ENCODE peak calls at places on chromosomes 3 and 15, in eight cellular contexts. I, M, Y, R, J, B, Q and E are unnamed samples.

GRCh38 chr3:58049143-58049785 is 41.0 kb downstream of the FLNB start:
- DNase-seq in M (no peak), Y (peak), I (no peak), R (no peak), B (no peak), Q (no peak), J (no peak), E (no peak)

GRCh38 chr15:59434481-59434880 is 3.5 kb upstream of the FAM81A start:
- DNase-seq in Y (no peak), R (no peak), J (no peak), M (no peak), Q (no peak), I (no peak), B (no peak), E (no peak)

GRCh38 chr3:42159706-42160472 is 68.7 kb downstream of the TRAK1 start:
- DNase-seq in R (peak), I (peak), Q (peak), J (no peak), Y (peak), M (peak), B (no peak), E (no peak)

GRCh38 chr15:34679326-34679725 is 75.5 kb downstream of the GJD2 start:
- DNase-seq in R (no peak), J (no peak), M (no peak), I (no peak), Q (no peak), B (no peak), Y (peak), E (no peak)

GRCh38 chr3:122572940-122573412 is 4.5 kb upstream of the PARP15 start:
- DNase-seq in R (no peak), Q (peak), I (no peak), Y (peak), M (peak), B (no peak), J (no peak), E (no peak)

GRCh38 chr3:54826255-54826691 is 101.6 kb downstream of the LRTM1 start:
- DNase-seq in Y (peak), I (no peak), M (no peak), Q (no peak), B (no peak), R (no peak), J (no peak), E (no peak)

GRCh38 chr3:176861137-176861536 is 336.1 kb downstream of the TBL1XR1 start:
- DNase-seq in B (no peak), J (no peak), Q (no peak), Y (no peak), M (no peak), R (no peak), I (no peak), E (no peak)

GRCh38 chr15:75203017-75203907 is 1.6 kb downstream of the C15orf39 start:
- DNase-seq in J (no peak), Y (peak), R (no peak), M (no peak), Q (peak), B (no peak), I (no peak), E (no peak)

GRCh38 chr15:80984856-80985255 is 4.8 kb downstream of the MESD start:
- DNase-seq in M (no peak), Y (peak), I (no peak), Q (no peak), J (no peak), R (no peak), B (no peak), E (peak)

GRCh38 chr15:92023971-92024370 is 170.5 kb downstream of the SLCO3A1 start:
- DNase-seq in R (no peak), B (no peak), M (no peak), Q (no peak), I (no peak), Y (no peak), J (no peak), E (no peak)

GRCh38 chr3:12308517-12308916 is 19.6 kb downstream of the PPARG start:
- DNase-seq in B (no peak), R (no peak), I (no peak), Q (no peak), Y (peak), M (no peak), J (no peak), E (no peak)

GRCh38 chr3:124409650-124410275 is 320.5 kb upstream of the UMPS start:
- DNase-seq in Q (no peak), I (no peak), J (no peak), R (no peak), M (no peak), Y (no peak), B (no peak), E (no peak)

GRCh38 chr3:129120254-129121004 is 1.2 kb downstream of the RAB43 start:
- DNase-seq in B (peak), Y (peak), R (peak), I (peak), Q (peak), J (peak), M (peak), E (peak)

GRCh38 chr3:74314696-74315095 is 299.8 kb downstream of the CNTN3 start:
- DNase-seq in R (no peak), M (no peak), J (no peak), B (no peak), Y (peak), I (no peak), Q (no peak), E (no peak)

GRCh38 chr3:111837112-111837511 is 22.0 kb upstream of the PHLDB2 start:
- DNase-seq in I (no peak), R (no peak), Q (no peak), Y (peak), J (no peak), M (no peak), B (no peak), E (no peak)

GRCh38 chr3:77045686-77046085 is 5.8 kb downstream of the ROBO2 start:
- DNase-seq in R (no peak), I (no peak), B (no peak), Q (no peak), M (no peak), J (no peak), Y (no peak), E (no peak)

GRCh38 chr3:18649666-18650363 is 224.7 kb upstream of the SATB1 start:
- DNase-seq in J (no peak), B (no peak), Q (no peak), M (no peak), Y (no peak), R (no peak), I (no peak), E (no peak)

GRCh38 chr15:62391565-62392262 is 226.6 kb upstream of the C2CD4B start:
- DNase-seq in Q (peak), R (peak), B (peak), Y (peak), I (peak), J (peak), M (no peak), E (peak)

GRCh38 chr3:167895684-167896083 is 160.2 kb downstream of the SERPINI1 start:
- DNase-seq in M (no peak), B (no peak), J (no peak), R (no peak), Y (no peak), Q (no peak), I (no peak), E (no peak)

GRCh38 chr3:134013280-134013679 is 16.4 kb downstream of the SLCO2A1 start:
- DNase-seq in B (no peak), M (no peak), Q (no peak), J (no peak), Y (no peak), I (no peak), R (no peak), E (no peak)

GRCh38 chr3:132592211-132592610 is 4.9 kb upstream of the ACKR4 start:
- DNase-seq in Q (no peak), M (no peak), I (no peak), J (no peak), R (no peak), B (no peak), Y (peak), E (no peak)

GRCh38 chr3:172034786-172035685 is 4.3 kb upstream of the FNDC3B start:
- DNase-seq in R (no peak), B (no peak), J (no peak), I (no peak), Q (peak), Y (peak), M (no peak), E (no peak)

GRCh38 chr15:52011711-52012144 is 7.3 kb upstream of the MAPK6 start:
- DNase-seq in R (no peak), Q (peak), I (no peak), J (peak), M (no peak), B (no peak), Y (peak), E (peak)